ENCODE peak calls at places on chromosomes 5 and 9, in seven cellular contexts. P is uterus, G is brain microvascular endothelial cell, K is AG10803, B is HL-60, S is cardiac fibroblast, Z is body of pancreas. E is an unnamed sample.

GRCh38 chr5:111227805-111228204 is 3.6 kb downstream of the CAMK4 start:
- DNase-seq in P (no peak), G (no peak), K (peak), B (no peak), S (peak), Z (no peak), E (peak)

GRCh38 chr5:169160405-169160901 is 140.5 kb downstream of the SLIT3 start:
- DNase-seq in P (peak), G (peak), K (peak), B (no peak), S (peak), Z (peak), E (no peak)

GRCh38 chr5:148035676-148036075 is 28.1 kb upstream of the SPINK5 start:
- DNase-seq in P (no peak), G (no peak), K (no peak), B (no peak), S (no peak), Z (no peak), E (no peak)

GRCh38 chr5:104800440-104801048 is 1238.0 kb upstream of the NUDT12 start:
- DNase-seq in P (no peak), G (no peak), K (no peak), B (peak), S (no peak), Z (peak), E (no peak)

GRCh38 chr5:96433066-96433447 is at the start of gene PCSK1:
- DNase-seq in P (no peak), G (no peak), K (no peak), B (no peak), S (no peak), Z (no peak), E (peak)

GRCh38 chr5:180594311-180595045 is 3.2 kb upstream of the SCGB3A1 start:
- DNase-seq in P (no peak), G (no peak), K (no peak), B (no peak), S (no peak), Z (no peak), E (no peak)

GRCh38 chr5:155455791-155456514 is 442.4 kb downstream of the KIF4B start:
- DNase-seq in P (no peak), G (no peak), K (no peak), B (no peak), S (no peak), Z (no peak), E (no peak)

GRCh38 chr9:116450378-116451139 is 236.5 kb upstream of the TRIM32 start:
- DNase-seq in P (no peak), G (peak), K (peak), B (no peak), S (peak), Z (no peak), E (peak)

GRCh38 chr5:40089269-40089668 is 590.4 kb upstream of the PTGER4 start:
- DNase-seq in P (no peak), G (no peak), K (no peak), B (no peak), S (no peak), Z (no peak), E (no peak)

GRCh38 chr9:69115621-69116020 is 58.5 kb upstream of the TJP2 start:
- DNase-seq in P (no peak), G (no peak), K (peak), B (no peak), S (peak), Z (no peak), E (peak)

GRCh38 chr5:131224387-131225191 is 39.3 kb upstream of the CDC42SE2 start:
- DNase-seq in P (no peak), G (no peak), K (no peak), B (peak), S (no peak), Z (no peak), E (no peak)

GRCh38 chr9:8858250-8859161 is 1058.9 kb upstream of the DMAC1 start:
- DNase-seq in P (peak), G (no peak), K (no peak), B (no peak), S (no peak), Z (no peak), E (no peak)

GRCh38 chr5:78594946-78595921 is 53.3 kb downstream of the LHFPL2 start:
- DNase-seq in P (peak), G (peak), K (peak), B (no peak), S (peak), Z (peak), E (peak)

GRCh38 chr5:1003296-1003937 is 5.2 kb upstream of the NKD2 start:
- DNase-seq in P (peak), G (no peak), K (no peak), B (no peak), S (no peak), Z (peak), E (no peak)

GRCh38 chr5:1005362-1005851 is 3.2 kb upstream of the NKD2 start:
- DNase-seq in P (no peak), G (no peak), K (no peak), B (no peak), S (no peak), Z (peak), E (no peak)

GRCh38 chr5:1005904-1006655 is 2.5 kb upstream of the NKD2 start:
- DNase-seq in P (peak), G (no peak), K (no peak), B (no peak), S (no peak), Z (peak), E (no peak)

GRCh38 chr5:1006656-1007071 is 1.9 kb upstream of the NKD2 start:
- DNase-seq in P (peak), G (no peak), K (no peak), B (no peak), S (no peak), Z (peak), E (no peak)

DNA sequence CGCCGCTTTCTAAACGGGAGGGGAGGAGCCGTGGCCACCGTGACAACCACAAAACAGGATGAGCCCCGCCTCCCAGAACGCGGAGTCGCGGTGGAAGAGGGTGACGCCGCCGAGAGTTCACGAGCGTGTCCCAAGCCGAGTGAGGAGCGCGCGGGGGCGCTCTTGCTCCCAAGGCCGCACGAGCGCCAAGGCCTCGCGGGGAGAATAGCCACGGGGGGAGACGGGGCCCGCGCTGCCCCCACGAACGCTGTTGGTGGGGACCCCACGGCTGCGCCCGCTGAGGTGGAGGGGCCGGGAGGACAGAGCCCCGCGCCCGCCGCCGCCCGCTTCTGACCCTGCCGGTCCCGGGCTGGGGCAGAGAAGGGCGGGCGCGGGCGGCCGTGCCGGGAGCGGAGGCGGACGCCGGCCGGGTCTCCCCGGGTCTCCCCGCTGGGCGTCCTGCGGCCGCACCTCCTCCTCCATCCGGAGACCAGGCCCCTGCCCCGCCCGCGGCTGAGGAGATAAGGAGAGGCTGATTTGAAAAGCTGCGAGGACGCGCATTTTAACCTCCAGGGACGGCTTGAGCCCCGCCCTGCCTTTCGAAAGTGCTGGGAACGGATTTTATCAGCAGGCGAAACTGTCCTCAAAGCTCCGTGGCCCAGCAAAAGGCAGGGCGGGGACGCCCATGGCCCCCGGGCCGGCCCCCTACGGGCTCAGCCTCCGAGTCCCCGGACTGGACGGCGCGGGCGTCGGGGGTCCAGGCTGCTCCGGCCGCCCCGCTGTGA is 3.8 kb upstream of the NKD2 start:
- DNase-seq in P (peak), G (no peak), K (peak), B (peak), S (peak), Z (peak), E (peak)
- TF ChIP-seq CTCF in P (peak), G (peak), K (peak), B (peak), S (peak), Z (no peak), E (no peak)

DNA sequence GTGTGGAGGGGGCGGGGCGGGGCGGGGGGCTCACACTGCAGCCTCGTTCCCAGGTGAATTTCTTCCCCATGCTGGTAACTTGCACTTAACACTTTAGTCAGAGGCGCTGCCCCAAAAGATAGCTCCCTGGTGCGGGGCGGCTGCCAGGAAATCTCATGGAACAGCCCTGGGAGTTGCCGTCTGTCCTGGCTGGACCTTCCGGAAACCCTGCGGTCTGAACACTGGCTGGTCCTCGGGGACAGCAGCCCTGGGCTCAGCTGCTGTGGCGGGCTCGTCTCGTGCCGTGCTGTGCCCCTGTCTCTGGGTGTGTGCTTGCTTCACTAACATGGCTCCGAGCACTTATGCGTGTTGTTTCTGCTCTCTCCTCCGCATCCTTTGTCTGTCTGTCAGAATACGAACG is 25.8 kb downstream of the PTGES2 start:
- DNase-seq in P (no peak), G (no peak), K (no peak), B (no peak), S (no peak), Z (peak), E (no peak)
- H3K4me3 ChIP-seq in P (no peak), G (no peak), K (no peak), B (no peak), S (no peak), Z (no peak), E (no peak)

DNA sequence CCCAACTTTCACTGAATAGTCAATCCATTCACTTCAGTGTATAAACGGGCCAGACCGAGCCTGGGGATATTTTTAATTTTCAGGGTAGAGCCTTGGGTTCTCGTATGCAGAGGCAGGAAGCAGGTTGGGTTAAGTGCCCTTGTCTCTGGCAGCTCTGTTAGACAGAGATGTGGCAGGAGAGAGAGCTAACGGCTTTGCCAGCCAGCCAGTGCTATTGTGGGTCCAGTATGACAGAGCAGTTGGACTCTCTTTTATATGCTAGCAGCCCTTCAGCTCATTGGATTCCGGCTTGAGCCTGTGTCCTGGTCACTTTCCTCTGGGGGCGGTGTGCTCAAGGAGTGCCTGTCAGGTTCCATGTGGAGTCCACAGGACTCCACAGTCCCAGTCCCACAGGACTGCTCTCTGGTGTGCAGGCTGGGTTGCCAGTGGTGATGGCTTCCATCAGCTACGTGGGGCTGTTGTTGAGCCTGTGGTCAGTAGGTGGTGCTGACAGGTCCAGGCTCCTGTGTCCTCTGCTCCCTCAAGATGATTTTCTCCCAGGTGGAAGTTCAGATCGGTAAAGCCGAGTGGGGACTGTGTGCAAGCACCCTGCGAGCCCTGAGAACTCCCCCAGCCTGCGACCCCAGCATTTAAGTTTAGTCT is 14.3 kb downstream of the CLTA start:
- DNase-seq in P (no peak), G (peak), K (no peak), B (no peak), S (no peak), Z (no peak), E (peak)
- TF ChIP-seq CTCF in P (no peak), G (peak), K (peak), B (no peak), S (peak), Z (no peak), E (peak)

GRCh38 chr9:19057033-19057432 is 7.8 kb downstream of the RRAGA start:
- DNase-seq in P (no peak), G (no peak), K (no peak), B (no peak), S (no peak), Z (no peak), E (no peak)
- H3K4me3 ChIP-seq in P (no peak), G (no peak), K (no peak), B (no peak), S (no peak), Z (no peak), E (no peak)

DNA sequence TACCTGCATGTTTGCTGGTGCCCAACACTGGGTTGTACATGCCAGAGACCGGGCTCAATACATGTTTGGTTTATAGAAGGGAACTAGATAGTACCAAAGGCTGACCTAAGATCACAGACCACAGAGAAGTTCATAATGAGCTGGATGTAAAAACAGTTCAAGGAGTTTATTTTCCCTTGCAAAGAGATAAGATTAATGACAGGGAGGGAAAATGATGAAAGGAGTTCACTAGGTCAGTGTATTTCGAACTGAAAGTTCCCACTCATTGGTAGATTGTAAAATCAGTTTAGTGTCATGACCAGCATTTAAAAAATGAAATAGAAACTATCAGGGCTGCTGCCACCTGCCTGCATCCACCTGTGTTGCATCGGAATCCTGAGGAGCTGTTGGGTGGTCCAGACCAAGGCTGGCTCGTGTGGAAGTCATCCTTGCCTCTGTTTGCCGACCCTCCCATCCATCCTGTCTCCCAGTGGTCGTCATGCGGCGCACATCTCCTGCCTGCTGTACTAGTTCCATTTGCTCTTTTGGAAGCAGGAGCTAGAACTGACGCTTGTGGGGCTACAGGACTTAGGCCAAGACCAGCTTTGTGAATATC is 21.1 kb downstream of the TBC1D2 start:
- DNase-seq in P (no peak), G (no peak), K (no peak), B (no peak), S (no peak), Z (no peak), E (no peak)
- TF ChIP-seq CTCF in P (no peak), G (no peak), K (no peak), B (no peak), S (no peak), Z (no peak), E (no peak)

DNA sequence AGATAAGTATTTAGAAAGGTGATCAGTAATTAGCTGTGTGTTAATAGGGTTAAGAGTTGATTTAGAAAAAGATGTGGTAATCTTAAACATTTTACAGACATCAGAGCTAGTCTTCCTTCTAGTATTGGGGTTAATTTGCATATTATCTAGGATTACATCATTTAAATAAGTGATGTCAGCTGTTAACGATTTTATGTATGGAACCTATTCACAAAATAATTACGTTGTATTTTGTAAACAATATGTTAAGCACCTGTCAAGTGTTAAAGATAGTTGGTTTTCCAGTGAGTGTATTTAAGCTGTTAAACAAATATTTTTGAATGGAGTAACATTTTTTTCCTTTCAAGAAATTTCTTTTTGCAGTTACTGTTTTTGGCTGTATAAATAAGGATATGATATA is 2.2 kb downstream of the DCP2 start:
- DNase-seq in P (no peak), G (no peak), K (no peak), B (no peak), S (no peak), Z (no peak), E (no peak)
- H3K4me3 ChIP-seq in P (no peak), G (no peak), K (no peak), B (peak), S (no peak), Z (no peak), E (peak)

E was measured in foreskin fibroblast.